ENCODE peak calls at places on chromosomes 6 and 20, in six cellular contexts. Y, J, I, B, M and H are unnamed samples. For H3K27me3, the result is how much of the 10 kb centered on the place peaks cover.

GRCh38 chr20:31903630-31904386 is 33.4 kb downstream of the TTLL9 start:
- DNase-seq in Y (no peak), J (no peak), I (no peak), B (no peak), M (no peak), H (no peak)

GRCh38 chr6:32796848-32797776 is 19.7 kb downstream of the HLA-DOB start:
- DNase-seq in Y (peak), J (peak), I (peak), B (peak), M (peak), H (no peak)

GRCh38 chr6:73792738-73793137 is 96.7 kb downstream of the CD109 start:
- DNase-seq in Y (peak), J (no peak), I (no peak), B (no peak), M (no peak), H (no peak)

GRCh38 chr20:32582659-32583580 is 2.2 kb downstream of the NOL4L start:
- DNase-seq in Y (no peak), J (no peak), I (peak), B (no peak), M (peak), H (no peak)

GRCh38 chr6:35494161-35494563 is 2.7 kb downstream of the TEAD3 start:
- DNase-seq in Y (no peak), J (peak), I (no peak), B (no peak), M (peak), H (no peak)

GRCh38 chr6:82914511-82914910 is 151.1 kb downstream of the UBE3D start:
- DNase-seq in Y (no peak), J (no peak), I (no peak), B (no peak), M (no peak), H (no peak)

GRCh38 chr20:14830899-14831298 is 493.5 kb upstream of the FLRT3 start:
- DNase-seq in Y (no peak), J (no peak), I (no peak), B (no peak), M (no peak), H (no peak)

GRCh38 chr6:169725270-169726048 is 1.2 kb upstream of the PHF10 start:
- DNase-seq in Y (peak), J (peak), I (peak), B (peak), M (peak), H (no peak)

GRCh38 chr6:170210026-170210390 is 80.9 kb downstream of the DLL1 start:
- DNase-seq in Y (no peak), J (no peak), I (peak), B (no peak), M (no peak), H (no peak)

GRCh38 chr6:108661430-108661829 is 100.7 kb downstream of the FOXO3 start:
- DNase-seq in Y (no peak), J (peak), I (no peak), B (no peak), M (no peak), H (no peak)

GRCh38 chr6:164098857-164099534 is 684.5 kb downstream of the QKI start:
- DNase-seq in Y (peak), J (no peak), I (peak), B (peak), M (no peak), H (no peak)

GRCh38 chr6:105991561-105992314 is 94.4 kb upstream of the PRDM1 start:
- DNase-seq in Y (peak), J (no peak), I (no peak), B (peak), M (peak), H (no peak)

GRCh38 chr20:4545526-4545925 is 176.2 kb upstream of the PRND start:
- DNase-seq in Y (no peak), J (peak), I (no peak), B (no peak), M (no peak), H (no peak)

GRCh38 chr6:71490876-71491275 is 202.3 kb downstream of the OGFRL1 start:
- DNase-seq in Y (no peak), J (no peak), I (no peak), B (no peak), M (no peak), H (no peak)

GRCh38 chr6:29516108-29516507 is 28.4 kb upstream of the MAS1L start:
- DNase-seq in Y (no peak), J (peak), I (no peak), B (no peak), M (no peak), H (no peak)

GRCh38 chr20:37668166-37668565 is 25.7 kb upstream of the CTNNBL1 start:
- DNase-seq in Y (no peak), J (no peak), I (no peak), B (no peak), M (no peak), H (no peak)

GRCh38 chr6:121247386-121247785 is 86.9 kb downstream of the TBC1D32 start:
- DNase-seq in Y (no peak), J (peak), I (no peak), B (no peak), M (no peak), H (no peak)

GRCh38 chr6:71079707-71080106 is 122.8 kb upstream of the B3GAT2 start:
- DNase-seq in Y (no peak), J (peak), I (no peak), B (no peak), M (no peak), H (no peak)

GRCh38 chr6:69732640-69733039 is 64.2 kb downstream of the LMBRD1 start:
- DNase-seq in Y (no peak), J (no peak), I (no peak), B (no peak), M (no peak), H (no peak)

GRCh38 chr20:38134427-38135281 is 30.4 kb downstream of the TGM2 start:
- DNase-seq in Y (peak), J (peak), I (no peak), B (peak), M (no peak), H (no peak)

GRCh38 chr6:28220164-28221133 is 4.6 kb upstream of the ZSCAN9 start:
- DNase-seq in Y (no peak), J (peak), I (no peak), B (no peak), M (no peak), H (no peak)

GRCh38 chr6:111210074-111210729 is 122.9 kb downstream of the SLC16A10 start:
- DNase-seq in Y (peak), J (peak), I (no peak), B (no peak), M (no peak), H (no peak)

GRCh38 chr6:93088675-93089575 is 330.4 kb downstream of the EPHA7 start:
- DNase-seq in Y (no peak), J (no peak), I (no peak), B (no peak), M (no peak), H (no peak)

GRCh38 chr6:108739496-108740330 is 108.5 kb upstream of the ARMC2 start:
- DNase-seq in Y (no peak), J (no peak), I (no peak), B (no peak), M (no peak), H (no peak)

GRCh38 chr20:6768228-6769185 is 1.0 kb downstream of the BMP2 start:
- DNase-seq in Y (no peak), J (peak), I (peak), B (peak), M (peak), H (no peak)

GRCh38 chr6:106908386-106908840 is 66.1 kb downstream of the CD24 start:
- DNase-seq in Y (no peak), J (no peak), I (no peak), B (no peak), M (no peak), H (no peak)

GRCh38 chr6:44122821-44123220 is 4.4 kb downstream of the MRPL14 start:
- DNase-seq in Y (peak), J (no peak), I (no peak), B (no peak), M (no peak), H (no peak)

GRCh38 chr6:41651962-41652657 is 13.8 kb downstream of the MDFI start:
- DNase-seq in Y (no peak), J (no peak), I (no peak), B (no peak), M (no peak), H (no peak)

GRCh38 chr6:71383476-71383875 is 94.9 kb downstream of the OGFRL1 start:
- DNase-seq in Y (no peak), J (no peak), I (no peak), B (no peak), M (no peak), H (no peak)

GRCh38 chr20:51531141-51531710 is 11.3 kb downstream of the NFATC2 start:
- DNase-seq in Y (no peak), J (peak), I (no peak), B (no peak), M (no peak), H (no peak)

GRCh38 chr20:63053430-63054102 is 46.8 kb upstream of the BHLHE23 start:
- DNase-seq in Y (no peak), J (no peak), I (no peak), B (no peak), M (no peak), H (no peak)

GRCh38 chr20:56244259-56244658 is 4.3 kb upstream of the MC3R start:
- DNase-seq in Y (no peak), J (no peak), I (no peak), B (no peak), M (no peak), H (no peak)

GRCh38 chr6:115782612-115783011 is 278.1 kb downstream of the FRK start:
- DNase-seq in Y (no peak), J (no peak), I (no peak), B (no peak), M (no peak), H (no peak)
- TF ChIP-seq POLR2A in Y (no peak), J (no peak), I (no peak), B (no peak), M (no peak), H (no peak)

DNA sequence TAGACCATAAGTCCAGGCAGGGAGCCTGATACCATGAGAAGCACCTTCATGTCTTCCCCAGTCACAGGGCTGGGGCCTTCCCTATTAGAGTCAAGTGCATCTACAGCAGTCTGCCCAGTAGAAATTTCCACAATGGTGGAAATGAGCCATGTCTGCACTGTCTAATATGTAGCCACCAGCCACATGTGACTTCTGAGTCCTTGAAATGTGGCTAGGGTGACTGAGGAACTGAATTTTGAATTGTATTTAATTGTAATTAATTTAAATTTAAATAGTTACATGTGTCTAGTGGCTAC is 300.2 kb downstream of the CLIC5 start:
- DNase-seq in Y (no peak), J (no peak), I (no peak), B (no peak), M (no peak), H (no peak)
- H3K27me3 ChIP-seq in Y (under half), J (under half), I (under half), B (under half), M (under half), H (under half)

GRCh38 chr6:99390896-99391295 is 3.1 kb downstream of the COQ3 start:
- DNase-seq in Y (no peak), J (no peak), I (no peak), B (no peak), M (no peak), H (no peak)

GRCh38 chr6:99393366-99393697 is 663 bp downstream of the COQ3 start:
- DNase-seq in Y (no peak), J (no peak), I (no peak), B (no peak), M (no peak), H (no peak)

GRCh38 chr6:99393698-99394531 is at the start of gene COQ3:
- DNase-seq in Y (peak), J (peak), I (peak), B (peak), M (peak), H (no peak)
- TF ChIP-seq POLR2A in Y (peak), J (peak), I (no peak), B (peak), M (no peak), H (no peak)

DNA sequence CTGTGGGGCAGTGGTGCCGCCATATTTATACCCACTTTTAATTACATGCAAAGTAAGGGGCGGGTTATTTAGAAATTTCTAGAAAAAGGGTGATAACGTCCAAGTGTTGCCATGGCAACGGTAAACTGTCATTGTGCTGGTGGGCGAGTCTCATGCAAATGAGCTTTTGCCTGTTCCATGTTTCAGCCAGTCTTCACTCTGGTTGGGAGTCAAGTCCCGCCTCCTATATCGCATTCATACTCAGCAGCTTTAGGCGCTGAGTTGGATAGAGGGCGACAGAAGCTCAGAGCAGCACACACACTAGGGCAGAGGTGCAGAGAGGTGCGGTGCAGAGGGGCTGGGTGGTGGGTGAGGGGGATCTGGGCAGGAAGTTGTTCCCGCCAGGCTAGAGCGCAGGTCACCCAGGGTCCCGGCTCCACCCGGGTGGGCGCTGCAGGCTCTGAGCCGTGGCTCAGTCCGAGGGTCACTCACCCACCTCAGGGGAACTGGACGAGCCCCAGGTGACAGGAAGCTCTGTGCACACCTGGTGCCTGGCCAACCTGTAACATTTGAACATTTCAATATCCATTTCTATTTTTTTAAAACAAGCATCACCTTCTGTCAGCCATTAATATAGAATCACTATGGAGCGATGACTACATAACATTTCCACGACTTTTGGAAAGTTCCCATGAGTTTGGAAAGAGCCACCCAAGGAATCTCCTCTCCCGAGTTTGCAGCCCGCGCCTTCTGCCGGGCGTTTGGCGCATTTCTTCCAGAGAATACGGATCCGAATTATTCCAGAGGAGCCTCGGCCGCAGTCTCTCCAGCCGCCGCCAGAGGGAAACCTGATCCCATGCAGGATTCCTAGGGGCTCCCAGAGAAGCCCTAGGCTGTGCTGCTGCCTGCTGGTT is 89.1 kb upstream of the PHACTR3 start:
- DNase-seq in Y (peak), J (peak), I (peak), B (peak), M (peak), H (no peak)
- H3K27me3 ChIP-seq in Y (under half), J (under half), I (under half), B (under half), M (under half), H (half or more)

DNA sequence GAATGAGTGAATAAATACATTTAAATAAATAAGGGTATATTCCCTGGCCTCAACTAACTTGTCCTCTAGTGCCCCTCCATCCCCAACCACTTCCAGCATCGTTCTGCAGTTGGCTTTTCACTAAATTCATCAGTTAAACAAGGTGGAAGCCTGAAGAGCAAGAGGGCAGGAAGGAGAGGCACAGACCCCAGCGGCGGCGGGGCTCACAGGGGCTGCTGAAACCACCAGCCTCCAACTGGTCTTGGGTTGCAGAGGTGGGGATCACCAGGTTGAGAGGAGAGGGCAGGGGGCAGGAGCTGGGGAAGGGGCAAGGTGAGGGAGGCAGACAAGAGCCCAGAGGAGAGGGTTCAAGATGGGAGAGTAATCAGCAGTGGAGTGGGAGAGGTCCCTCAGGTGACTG is 27.1 kb downstream of the KCNK5 start:
- DNase-seq in Y (no peak), J (no peak), I (no peak), B (no peak), M (no peak), H (no peak)
- TF ChIP-seq POLR2A in Y (no peak), J (no peak), I (no peak), B (no peak), M (no peak), H (no peak)

GRCh38 chr6:1393641-1394283 is 4.4 kb downstream of the FOXF2 start:
- DNase-seq in Y (no peak), J (no peak), I (no peak), B (no peak), M (no peak), H (no peak)

GRCh38 chr6:1396952-1397868 is 7.8 kb downstream of the FOXF2 start:
- DNase-seq in Y (peak), J (peak), I (peak), B (peak), M (peak), H (no peak)

GRCh38 chr6:1395496-1395895 is 6.1 kb downstream of the FOXF2 start:
- DNase-seq in Y (no peak), J (no peak), I (no peak), B (no peak), M (no peak), H (no peak)

GRCh38 chr6:1394591-1395463 is 5.5 kb downstream of the FOXF2 start:
- DNase-seq in Y (no peak), J (no peak), I (no peak), B (no peak), M (no peak), H (no peak)

DNA sequence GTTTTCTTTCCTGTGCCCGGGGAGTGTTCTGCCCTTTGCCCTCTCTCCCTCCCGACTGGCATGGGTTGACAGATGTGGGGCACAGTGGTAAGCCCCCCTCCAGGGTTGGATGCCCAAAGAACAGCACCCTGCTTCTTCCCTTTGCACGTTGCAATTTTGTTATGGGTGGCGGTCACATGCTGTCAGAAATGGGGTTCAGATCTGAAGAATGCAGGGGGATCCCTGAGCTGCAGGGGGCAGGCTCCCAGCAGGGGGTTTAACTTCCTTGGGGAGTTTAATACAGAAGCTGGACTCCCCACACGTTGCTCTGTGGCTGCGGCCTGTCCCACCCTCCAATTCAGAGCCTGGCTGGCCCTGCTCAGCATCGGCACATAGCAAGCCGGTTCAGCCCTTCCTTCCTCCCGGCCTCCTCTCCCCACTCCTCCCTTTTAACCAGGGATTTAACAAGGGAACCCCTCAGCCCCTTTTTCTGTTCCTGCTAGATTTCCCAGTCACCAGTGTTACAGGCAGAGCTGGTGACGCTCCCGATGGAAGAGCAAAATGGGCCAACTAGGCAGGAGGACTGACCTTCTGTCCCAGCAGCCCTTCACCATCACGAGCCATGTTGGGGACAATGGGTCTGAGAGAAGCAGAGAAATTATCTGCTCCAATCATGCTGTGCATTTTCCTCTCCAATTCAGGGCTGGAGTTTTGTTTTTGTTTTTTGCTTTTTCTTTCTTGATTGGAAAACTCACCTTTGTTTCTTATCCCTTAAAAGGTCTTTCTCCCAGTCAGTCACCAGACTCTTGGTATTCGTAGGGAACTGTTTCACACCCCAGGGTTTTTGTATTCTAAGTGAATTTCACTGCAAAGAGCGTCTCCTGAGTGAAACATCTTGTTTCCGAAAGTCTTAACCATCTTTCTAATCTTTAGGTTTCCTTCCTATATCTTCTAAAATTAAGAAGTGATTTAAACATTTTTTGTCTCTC is 6.8 kb downstream of the FOXF2 start:
- DNase-seq in Y (no peak), J (no peak), I (no peak), B (no peak), M (no peak), H (no peak)
- H3K27me3 ChIP-seq in Y (under half), J (under half), I (under half), B (half or more), M (under half), H (under half)

GRCh38 chr6:98047881-98048280 is 764.9 kb upstream of the MMS22L start:
- DNase-seq in Y (no peak), J (no peak), I (no peak), B (no peak), M (no peak), H (no peak)
- TF ChIP-seq POLR2A in Y (no peak), J (no peak), I (no peak), B (no peak), M (no peak), H (no peak)